ENCODE peak calls at places on chromosomes 13 and 19, in seven cellular contexts. N is left ventricle myocardium superior, I is NCI-H1105 treated with DMSO at 0.1 percent for 48 hours, G is HFF-Myc, U is neural progenitor cell, S is NCI-H2081 treated with DMSO at 0.1 percent for 48 hours, M is astrocyte. Z is an unnamed sample.

GRCh38 chr19:1172353-1173159 is 1.5 kb downstream of the SBNO2 start:
- DNase-seq in G (no peak), M (peak), U (peak), S (no peak), N (peak), I (no peak), Z (peak)

GRCh38 chr13:67366533-67366932 is 136.4 kb upstream of the PCDH9 start:
- DNase-seq in U (no peak), N (no peak), G (no peak), S (no peak), M (no peak), I (no peak), Z (no peak)

GRCh38 chr19:53019684-53020083 is 6.0 kb downstream of the ERVV-1 start:
- DNase-seq in M (no peak), U (peak), G (no peak), N (no peak), I (no peak), S (no peak), Z (peak)

GRCh38 chr13:48500652-48501197 is 32.2 kb downstream of the RCBTB2 start:
- DNase-seq in N (no peak), S (no peak), M (peak), U (no peak), G (peak), I (no peak), Z (peak)

GRCh38 chr13:26300140-26300539 is 46.2 kb downstream of the CDK8 start:
- DNase-seq in M (peak), G (peak), S (no peak), U (no peak), N (no peak), I (no peak), Z (peak)

GRCh38 chr13:111976474-111977183 is 90.3 kb upstream of the SOX1 start:
- DNase-seq in M (no peak), N (no peak), G (no peak), S (no peak), I (peak), U (no peak), Z (no peak)

GRCh38 chr19:55669418-55670279 is 5.4 kb upstream of the EPN1 start:
- DNase-seq in I (no peak), S (no peak), N (no peak), M (no peak), U (no peak), G (no peak), Z (no peak)

GRCh38 chr19:49347835-49348234 is 12.6 kb downstream of the CD37 start:
- DNase-seq in U (peak), M (peak), G (peak), I (no peak), N (no peak), S (no peak), Z (peak)

GRCh38 chr19:5558101-5558621 is 9.6 kb downstream of the TINCR start:
- DNase-seq in G (no peak), U (no peak), M (no peak), S (no peak), N (no peak), I (no peak), Z (no peak)

GRCh38 chr19:13053238-13053637 is 49.4 kb downstream of the LYL1 start:
- DNase-seq in S (no peak), G (no peak), I (no peak), U (no peak), N (no peak), M (no peak), Z (no peak)

GRCh38 chr19:2491130-2491801 is 15.3 kb downstream of the GADD45B start:
- DNase-seq in G (no peak), S (peak), U (no peak), I (peak), M (peak), N (peak), Z (peak)

GRCh38 chr13:52846567-52847321 is 1.7 kb downstream of the PCDH8 start:
- DNase-seq in U (peak), M (peak), N (peak), I (no peak), G (no peak), S (no peak), Z (peak)

GRCh38 chr13:96768524-96768923 is 225.8 kb downstream of the OXGR1 start:
- DNase-seq in N (no peak), I (no peak), M (no peak), G (no peak), U (no peak), S (no peak), Z (no peak)

Z was measured in fibroblast of villous mesenchyme.